ENCODE peak calls at places on chromosome 19, in four cellular contexts. G is activated T-cell treated with anti-CD3 and anti-CD28 coated beads for 1 hour, W is heart left ventricle, T is T-cell. E is an unnamed sample.

GRCh38 chr19:9040131-9040530 is 29.9 kb upstream of the MUC16 start:
- DNase-seq in G (no peak), W (no peak), T (no peak), E (no peak)

GRCh38 chr19:50522881-50523280 is 9.2 kb upstream of the ASPDH start:
- DNase-seq in G (no peak), W (no peak), T (no peak), E (no peak)

GRCh38 chr19:17385878-17386611 is 8.0 kb downstream of the CCDC194 start:
- DNase-seq in G (peak), W (peak), T (peak), E (peak)

GRCh38 chr19:55115446-55116065 is 1.9 kb downstream of the PPP1R12C start:
- DNase-seq in G (no peak), W (no peak), T (no peak), E (no peak)

GRCh38 chr19:18373407-18373891 is 12.5 kb upstream of the GDF15 start:
- DNase-seq in G (no peak), W (no peak), T (no peak), E (no peak)

GRCh38 chr19:35911173-35911572 is 3.1 kb upstream of the TYROBP start:
- DNase-seq in G (no peak), W (no peak), T (no peak), E (no peak)

GRCh38 chr19:3518231-3518630 is 12.1 kb downstream of the FZR1 start:
- DNase-seq in G (no peak), W (no peak), T (no peak), E (no peak)

GRCh38 chr19:42441047-42441440 is 1.7 kb downstream of the CXCL17 start:
- DNase-seq in G (no peak), W (no peak), T (no peak), E (no peak)

GRCh38 chr19:46886546-46887239 is 25.9 kb downstream of the ARHGAP35 start:
- DNase-seq in G (no peak), W (no peak), T (no peak), E (no peak)

GRCh38 chr19:55882626-55883025 is 46.3 kb downstream of the NLRP4 start:
- DNase-seq in G (no peak), W (no peak), T (no peak), E (no peak)

GRCh38 chr19:41927810-41928192 is 448 bp downstream of the ERFL start:
- DNase-seq in G (no peak), W (no peak), T (no peak), E (no peak)

GRCh38 chr19:3434630-3435553 is 45.4 kb downstream of the SMIM24 start:
- DNase-seq in G (peak), W (peak), T (peak), E (peak)

GRCh38 chr19:52086481-52086880 is 9.1 kb downstream of the ZNF841 start:
- DNase-seq in G (no peak), W (no peak), T (no peak), E (no peak)

GRCh38 chr19:13089139-13089856 is 13.4 kb downstream of the LYL1 start:
- DNase-seq in G (no peak), W (no peak), T (no peak), E (no peak)

GRCh38 chr19:29872224-29872731 is 60.5 kb downstream of the CCNE1 start:
- DNase-seq in G (no peak), W (no peak), T (no peak), E (no peak)

GRCh38 chr19:23304238-23304637 is 54.0 kb upstream of the ZNF724 start:
- DNase-seq in G (no peak), W (no peak), T (no peak), E (no peak)

E was measured in left cardiac atrium.